ENCODE peak calls at places on chromosomes 1 and 21, in nine cellular contexts. E is K562; Y is bronchial epithelial cell; Q is germinal center; F is RWPE1; X is activated CD4-positive, alpha-beta T cell treated with anti-CD3 and anti-CD28 coated beads, Interleukin-2, amount 50 U/mL, for 24 hours; V is NCI-H345; K is Panc1; Z is iris pigment epithelial cell. I is an unnamed sample.

GRCh38 chr1:205570173-205570501 is 61.7 kb downstream of the ELK4 start:
- DNase-seq in V (no peak), K (no peak), Y (no peak), Q (no peak), Z (no peak), X (no peak), F (no peak), E (no peak), I (no peak)

GRCh38 chr1:87953732-87954344 is 625.2 kb downstream of the LMO4 start:
- DNase-seq in Z (peak; percentile 75), F (peak; percentile 26), K (peak; percentile 35), X (peak; percentile 27), Q (peak; percentile 43), V (peak; percentile 56), Y (peak; percentile 67), E (peak; percentile 26), I (peak; percentile 8)

GRCh38 chr21:27108228-27108627 is 141.3 kb upstream of the ADAMTS5 start:
- DNase-seq in F (no peak), V (no peak), Z (peak; percentile 13), E (no peak), K (no peak), Q (no peak), X (no peak), Y (peak; percentile 82), I (no peak)

GRCh38 chr1:227945891-227946623 is 1.7 kb downstream of the WNT9A start:
- DNase-seq in Y (peak; percentile 80), K (no peak), X (no peak), F (peak; percentile 93), V (no peak), Q (no peak), Z (peak; percentile 49), E (peak; percentile 43), I (no peak)

GRCh38 chr1:246302251-246302625 is 204.8 kb downstream of the SMYD3 start:
- DNase-seq in X (no peak), Y (no peak), Z (peak; percentile 58), Q (no peak), E (no peak), K (no peak), F (no peak), V (no peak), I (no peak)

GRCh38 chr1:238672262-238672661 is 714.1 kb upstream of the CHRM3 start:
- DNase-seq in Y (no peak), K (no peak), F (no peak), X (no peak), Q (no peak), E (no peak), V (no peak), Z (no peak), I (no peak)

GRCh38 chr1:1907098-1907736 is 7.8 kb upstream of the CALML6 start:
- DNase-seq in Q (peak; percentile 47), X (no peak), F (peak; percentile 70), E (no peak), K (no peak), Y (peak; percentile 63), Z (no peak), V (peak; percentile 96), I (no peak)

GRCh38 chr21:35236090-35236489 is 187.0 kb upstream of the RUNX1 start:
- DNase-seq in X (no peak), Y (no peak), F (no peak), E (no peak), V (no peak), Q (no peak), K (no peak), Z (no peak), I (no peak)

GRCh38 chr1:205065666-205066065 is 18.6 kb downstream of the TMEM81 start:
- DNase-seq in E (no peak), F (no peak), V (no peak), X (no peak), Z (no peak), Y (no peak), K (no peak), Q (no peak), I (no peak)

GRCh38 chr1:218548764-218549163 is 203.6 kb downstream of the TGFB2 start:
- DNase-seq in Z (no peak), Q (no peak), K (no peak), X (no peak), V (no peak), F (no peak), E (no peak), Y (no peak), I (no peak)

GRCh38 chr1:157961805-157962762 is 31.4 kb upstream of the KIRREL1 start:
- DNase-seq in F (peak; percentile 78), K (no peak), Q (no peak), Y (peak; percentile 88), V (no peak), Z (peak; percentile 83), X (no peak), E (no peak), I (no peak)

GRCh38 chr1:71593523-71593922 is 512.7 kb upstream of the ZRANB2 start:
- DNase-seq in F (no peak), Z (no peak), V (no peak), Y (peak; percentile 9), K (no peak), Q (no peak), X (no peak), E (no peak), I (no peak)

GRCh38 chr1:217969428-217969827 is 315.7 kb upstream of the RRP15 start:
- DNase-seq in E (no peak), Q (no peak), V (no peak), Z (no peak), K (no peak), F (no peak), Y (no peak), X (no peak), I (no peak)

GRCh38 chr21:44537930-44538911 is 1.8 kb downstream of the KRTAP10-1 start:
- DNase-seq in F (no peak), Z (no peak), Q (no peak), K (no peak), X (no peak), V (no peak), E (no peak), Y (no peak), I (no peak)

GRCh38 chr1:198681247-198681646 is 42.4 kb downstream of the PTPRC start:
- DNase-seq in X (no peak), F (no peak), K (no peak), Z (peak; percentile 71), Q (no peak), Y (no peak), V (no peak), E (no peak), I (no peak)

GRCh38 chr1:167797005-167797404 is 75.2 kb downstream of the MPZL1 start:
- DNase-seq in Q (no peak), K (no peak), E (no peak), F (peak; percentile 87), V (no peak), Z (peak; percentile 99), X (no peak), Y (peak; percentile 99), I (no peak)

GRCh38 chr1:63915121-63915520 is 141.3 kb downstream of the ROR1 start:
- DNase-seq in Y (peak; percentile 8), Q (peak; percentile 8), K (no peak), E (no peak), X (no peak), F (no peak), Z (peak; percentile 42), V (peak; percentile 16), I (no peak)

GRCh38 chr1:245823408-245824147 is 668.8 kb downstream of the KIF26B start:
- DNase-seq in V (no peak), Q (no peak), E (no peak), Z (peak; percentile 58), Y (no peak), F (no peak), K (no peak), X (no peak), I (no peak)

GRCh38 chr1:94305704-94306103 is 68.3 kb upstream of the ARHGAP29 start:
- DNase-seq in X (no peak), Y (peak; percentile 74), F (no peak), Q (no peak), Z (peak; percentile 97), V (no peak), E (no peak), K (no peak), I (no peak)

I was measured in effector CD4-positive, alpha-beta T cell.